ENCODE peak calls at places on chromosomes 3 and 15, in seven cellular contexts. One of them, this sample, is unnamed.

GRCh38 chr3:187678869-187679268 is 8.7 kb upstream of the SST start:
- DNase-seq in cardiac muscle cell: peak
- DNase-seq in neural progenitor cell: peak
- DNase-seq in activated CD8-positive, alpha-beta T cell treated with anti-CD3 and anti-CD28 coated beads for 36 hours: peak
- DNase-seq in Peyer's patch: no peak
- DNase-seq in GM10248: no peak
- DNase-seq in endodermal cell: peak
- DNase-seq in this sample: peak

GRCh38 chr3:43770426-43771103 is 79.8 kb downstream of the ABHD5 start:
- DNase-seq in cardiac muscle cell: no peak
- DNase-seq in activated CD8-positive, alpha-beta T cell treated with anti-CD3 and anti-CD28 coated beads for 36 hours: peak
- DNase-seq in GM10248: no peak
- DNase-seq in Peyer's patch: peak
- DNase-seq in endodermal cell: no peak
- DNase-seq in neural progenitor cell: no peak
- DNase-seq in this sample: no peak

GRCh38 chr3:101675709-101676218 is 1.2 kb downstream of the ZBTB11 start:
- DNase-seq in endodermal cell: no peak
- DNase-seq in activated CD8-positive, alpha-beta T cell treated with anti-CD3 and anti-CD28 coated beads for 36 hours: peak
- DNase-seq in GM10248: no peak
- DNase-seq in cardiac muscle cell: peak
- DNase-seq in neural progenitor cell: no peak
- DNase-seq in Peyer's patch: peak
- DNase-seq in this sample: no peak

GRCh38 chr15:48389701-48390143 is 58.5 kb downstream of the DUT start:
- DNase-seq in GM10248: no peak
- DNase-seq in neural progenitor cell: no peak
- DNase-seq in Peyer's patch: no peak
- DNase-seq in cardiac muscle cell: no peak
- DNase-seq in endodermal cell: no peak
- DNase-seq in activated CD8-positive, alpha-beta T cell treated with anti-CD3 and anti-CD28 coated beads for 36 hours: no peak
- DNase-seq in this sample: no peak

GRCh38 chr15:65903296-65904073 is 34.2 kb downstream of the RAB11A start:
- DNase-seq in Peyer's patch: no peak
- DNase-seq in GM10248: no peak
- DNase-seq in endodermal cell: no peak
- DNase-seq in cardiac muscle cell: peak
- DNase-seq in neural progenitor cell: no peak
- DNase-seq in activated CD8-positive, alpha-beta T cell treated with anti-CD3 and anti-CD28 coated beads for 36 hours: no peak
- DNase-seq in this sample: no peak

GRCh38 chr15:40052604-40053003 is 13.6 kb upstream of the SRP14 start:
- DNase-seq in endodermal cell: no peak
- DNase-seq in GM10248: no peak
- DNase-seq in Peyer's patch: peak
- DNase-seq in cardiac muscle cell: no peak
- DNase-seq in activated CD8-positive, alpha-beta T cell treated with anti-CD3 and anti-CD28 coated beads for 36 hours: no peak
- DNase-seq in neural progenitor cell: no peak
- DNase-seq in this sample: no peak

GRCh38 chr15:89367485-89368451 is 33.1 kb upstream of the POLG start:
- DNase-seq in GM10248: no peak
- DNase-seq in neural progenitor cell: peak
- DNase-seq in Peyer's patch: no peak
- DNase-seq in cardiac muscle cell: no peak
- DNase-seq in endodermal cell: peak
- DNase-seq in activated CD8-positive, alpha-beta T cell treated with anti-CD3 and anti-CD28 coated beads for 36 hours: no peak
- DNase-seq in this sample: peak

GRCh38 chr3:149466192-149466591 is 8.3 kb upstream of the TM4SF4 start:
- DNase-seq in Peyer's patch: no peak
- DNase-seq in cardiac muscle cell: no peak
- DNase-seq in GM10248: no peak
- DNase-seq in activated CD8-positive, alpha-beta T cell treated with anti-CD3 and anti-CD28 coated beads for 36 hours: no peak
- DNase-seq in endodermal cell: peak
- DNase-seq in neural progenitor cell: no peak
- DNase-seq in this sample: no peak

GRCh38 chr15:43998607-43999006 is 171.8 kb downstream of the WDR76 start:
- DNase-seq in endodermal cell: no peak
- DNase-seq in neural progenitor cell: peak
- DNase-seq in cardiac muscle cell: no peak
- DNase-seq in GM10248: no peak
- DNase-seq in activated CD8-positive, alpha-beta T cell treated with anti-CD3 and anti-CD28 coated beads for 36 hours: no peak
- DNase-seq in Peyer's patch: no peak
- DNase-seq in this sample: no peak

GRCh38 chr3:124812291-124813265 is 74.6 kb downstream of the ITGB5 start:
- DNase-seq in activated CD8-positive, alpha-beta T cell treated with anti-CD3 and anti-CD28 coated beads for 36 hours: no peak
- DNase-seq in GM10248: no peak
- DNase-seq in neural progenitor cell: no peak
- DNase-seq in endodermal cell: no peak
- DNase-seq in Peyer's patch: no peak
- DNase-seq in cardiac muscle cell: no peak
- DNase-seq in this sample: no peak

GRCh38 chr15:26690778-26691177 is 82.1 kb downstream of the GABRB3 start:
- DNase-seq in activated CD8-positive, alpha-beta T cell treated with anti-CD3 and anti-CD28 coated beads for 36 hours: no peak
- DNase-seq in endodermal cell: no peak
- DNase-seq in GM10248: no peak
- DNase-seq in neural progenitor cell: peak
- DNase-seq in cardiac muscle cell: no peak
- DNase-seq in Peyer's patch: no peak
- DNase-seq in this sample: no peak

GRCh38 chr15:56832125-56832524 is 86.3 kb upstream of the TCF12 start:
- DNase-seq in activated CD8-positive, alpha-beta T cell treated with anti-CD3 and anti-CD28 coated beads for 36 hours: no peak
- DNase-seq in neural progenitor cell: no peak
- DNase-seq in GM10248: no peak
- DNase-seq in Peyer's patch: no peak
- DNase-seq in endodermal cell: no peak
- DNase-seq in cardiac muscle cell: no peak
- DNase-seq in this sample: no peak

GRCh38 chr15:78347586-78348543 is 7.7 kb downstream of the CRABP1 start:
- DNase-seq in endodermal cell: peak
- DNase-seq in GM10248: no peak
- DNase-seq in cardiac muscle cell: no peak
- DNase-seq in Peyer's patch: no peak
- DNase-seq in neural progenitor cell: peak
- DNase-seq in activated CD8-positive, alpha-beta T cell treated with anti-CD3 and anti-CD28 coated beads for 36 hours: no peak
- DNase-seq in this sample: no peak

GRCh38 chr3:126258670-126259069 is 78.3 kb upstream of the ALDH1L1 start:
- DNase-seq in GM10248: no peak
- DNase-seq in endodermal cell: no peak
- DNase-seq in Peyer's patch: no peak
- DNase-seq in activated CD8-positive, alpha-beta T cell treated with anti-CD3 and anti-CD28 coated beads for 36 hours: peak
- DNase-seq in cardiac muscle cell: no peak
- DNase-seq in neural progenitor cell: no peak
- DNase-seq in this sample: no peak

GRCh38 chr15:67186226-67186649 is 68.2 kb downstream of the AAGAB start:
- DNase-seq in endodermal cell: no peak
- DNase-seq in GM10248: no peak
- DNase-seq in neural progenitor cell: no peak
- DNase-seq in cardiac muscle cell: no peak
- DNase-seq in Peyer's patch: no peak
- DNase-seq in activated CD8-positive, alpha-beta T cell treated with anti-CD3 and anti-CD28 coated beads for 36 hours: no peak
- DNase-seq in this sample: no peak

GRCh38 chr15:91302588-91303439 is 202.8 kb downstream of the SV2B start:
- DNase-seq in cardiac muscle cell: peak
- DNase-seq in GM10248: peak
- DNase-seq in Peyer's patch: no peak
- DNase-seq in activated CD8-positive, alpha-beta T cell treated with anti-CD3 and anti-CD28 coated beads for 36 hours: no peak
- DNase-seq in endodermal cell: peak
- DNase-seq in neural progenitor cell: peak
- DNase-seq in this sample: peak

GRCh38 chr3:69761896-69762789 is 22.9 kb downstream of the MITF start:
- DNase-seq in GM10248: no peak
- DNase-seq in activated CD8-positive, alpha-beta T cell treated with anti-CD3 and anti-CD28 coated beads for 36 hours: no peak
- DNase-seq in cardiac muscle cell: no peak
- DNase-seq in Peyer's patch: no peak
- DNase-seq in neural progenitor cell: no peak
- DNase-seq in endodermal cell: no peak
- DNase-seq in this sample: no peak

GRCh38 chr3:60017631-60018030 is 967.8 kb upstream of the CFAP20DC start:
- DNase-seq in activated CD8-positive, alpha-beta T cell treated with anti-CD3 and anti-CD28 coated beads for 36 hours: peak
- DNase-seq in neural progenitor cell: no peak
- DNase-seq in Peyer's patch: peak
- DNase-seq in GM10248: no peak
- DNase-seq in endodermal cell: no peak
- DNase-seq in cardiac muscle cell: no peak
- DNase-seq in this sample: peak

GRCh38 chr3:119294889-119295769 is 946 bp downstream of the ARHGAP31 start:
- DNase-seq in endodermal cell: peak
- DNase-seq in neural progenitor cell: peak
- DNase-seq in GM10248: peak
- DNase-seq in activated CD8-positive, alpha-beta T cell treated with anti-CD3 and anti-CD28 coated beads for 36 hours: peak
- DNase-seq in cardiac muscle cell: peak
- DNase-seq in Peyer's patch: peak
- DNase-seq in this sample: peak

GRCh38 chr3:133490468-133491351 is 82.8 kb upstream of the CDV3 start:
- DNase-seq in endodermal cell: no peak
- DNase-seq in Peyer's patch: peak
- DNase-seq in activated CD8-positive, alpha-beta T cell treated with anti-CD3 and anti-CD28 coated beads for 36 hours: peak
- DNase-seq in GM10248: peak
- DNase-seq in neural progenitor cell: no peak
- DNase-seq in cardiac muscle cell: no peak
- DNase-seq in this sample: peak

GRCh38 chr3:112610121-112610520 is 30.8 kb downstream of the CCDC80 start:
- DNase-seq in activated CD8-positive, alpha-beta T cell treated with anti-CD3 and anti-CD28 coated beads for 36 hours: no peak
- DNase-seq in cardiac muscle cell: no peak
- DNase-seq in GM10248: no peak
- DNase-seq in neural progenitor cell: no peak
- DNase-seq in endodermal cell: no peak
- DNase-seq in Peyer's patch: no peak
- DNase-seq in this sample: no peak

GRCh38 chr3:171192176-171192854 is 165.8 kb upstream of the SLC2A2 start:
- DNase-seq in endodermal cell: no peak
- DNase-seq in neural progenitor cell: no peak
- DNase-seq in activated CD8-positive, alpha-beta T cell treated with anti-CD3 and anti-CD28 coated beads for 36 hours: peak
- DNase-seq in Peyer's patch: no peak
- DNase-seq in GM10248: no peak
- DNase-seq in cardiac muscle cell: no peak
- DNase-seq in this sample: no peak

GRCh38 chr3:171195686-171196085 is 169.2 kb upstream of the SLC2A2 start:
- DNase-seq in GM10248: no peak
- DNase-seq in neural progenitor cell: no peak
- DNase-seq in Peyer's patch: no peak
- DNase-seq in activated CD8-positive, alpha-beta T cell treated with anti-CD3 and anti-CD28 coated beads for 36 hours: no peak
- DNase-seq in cardiac muscle cell: no peak
- DNase-seq in endodermal cell: no peak
- DNase-seq in this sample: no peak

GRCh38 chr3:171198781-171199472 is 172.4 kb upstream of the SLC2A2 start:
- DNase-seq in neural progenitor cell: no peak
- DNase-seq in cardiac muscle cell: no peak
- DNase-seq in GM10248: no peak
- DNase-seq in activated CD8-positive, alpha-beta T cell treated with anti-CD3 and anti-CD28 coated beads for 36 hours: no peak
- DNase-seq in endodermal cell: no peak
- DNase-seq in Peyer's patch: no peak
- DNase-seq in this sample: no peak

GRCh38 chr3:171193693-171194092 is 167.2 kb upstream of the SLC2A2 start:
- DNase-seq in Peyer's patch: no peak
- DNase-seq in GM10248: no peak
- DNase-seq in activated CD8-positive, alpha-beta T cell treated with anti-CD3 and anti-CD28 coated beads for 36 hours: no peak
- DNase-seq in neural progenitor cell: no peak
- DNase-seq in endodermal cell: no peak
- DNase-seq in cardiac muscle cell: no peak
- DNase-seq in this sample: no peak

GRCh38 chr3:171194965-171195364 is 168.4 kb upstream of the SLC2A2 start:
- DNase-seq in neural progenitor cell: no peak
- DNase-seq in endodermal cell: no peak
- DNase-seq in GM10248: no peak
- DNase-seq in Peyer's patch: no peak
- DNase-seq in cardiac muscle cell: no peak
- DNase-seq in activated CD8-positive, alpha-beta T cell treated with anti-CD3 and anti-CD28 coated beads for 36 hours: no peak
- DNase-seq in this sample: no peak
- TF ChIP-seq CTCF in neural progenitor cell: no peak
- TF ChIP-seq CTCF in endodermal cell: no peak
- TF ChIP-seq CTCF in GM10248: no peak
- TF ChIP-seq CTCF in Peyer's patch: no peak
- TF ChIP-seq CTCF in cardiac muscle cell: no peak
- TF ChIP-seq CTCF in activated CD8-positive, alpha-beta T cell treated with anti-CD3 and anti-CD28 coated beads for 36 hours: no peak
- TF ChIP-seq CTCF in this sample: no peak

GRCh38 chr15:75720787-75721461 is 8.3 kb upstream of the CSPG4 start:
- DNase-seq in neural progenitor cell: peak
- DNase-seq in activated CD8-positive, alpha-beta T cell treated with anti-CD3 and anti-CD28 coated beads for 36 hours: peak
- DNase-seq in cardiac muscle cell: peak
- DNase-seq in endodermal cell: peak
- DNase-seq in Peyer's patch: no peak
- DNase-seq in GM10248: no peak
- DNase-seq in this sample: peak
- TF ChIP-seq CTCF in neural progenitor cell: peak
- TF ChIP-seq CTCF in activated CD8-positive, alpha-beta T cell treated with anti-CD3 and anti-CD28 coated beads for 36 hours: peak
- TF ChIP-seq CTCF in cardiac muscle cell: no peak
- TF ChIP-seq CTCF in endodermal cell: peak
- TF ChIP-seq CTCF in Peyer's patch: no peak
- TF ChIP-seq CTCF in GM10248: peak
- TF ChIP-seq CTCF in this sample: peak

DNA sequence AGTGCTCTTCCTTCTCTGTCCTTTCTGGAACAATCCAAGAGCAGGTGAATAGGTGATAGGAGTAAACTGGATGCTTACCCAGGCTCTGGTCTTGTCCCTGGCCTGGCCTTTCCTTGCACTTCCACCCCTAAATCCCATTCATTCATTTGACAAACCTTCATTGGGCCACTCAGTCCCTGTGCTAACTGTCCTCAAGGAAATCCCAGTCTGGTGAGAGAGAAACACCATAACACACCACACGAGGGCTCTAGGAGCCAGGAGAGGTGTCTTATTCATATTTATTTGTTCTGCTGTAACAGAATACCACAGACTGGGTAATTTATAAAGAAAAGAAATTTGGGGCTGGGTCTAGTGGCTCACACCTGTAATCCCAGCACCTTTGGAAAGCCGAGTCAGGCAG is 22.8 kb downstream of the EFCC1 start:
- DNase-seq in GM10248: no peak
- DNase-seq in endodermal cell: peak
- DNase-seq in Peyer's patch: no peak
- DNase-seq in neural progenitor cell: no peak
- DNase-seq in cardiac muscle cell: no peak
- DNase-seq in activated CD8-positive, alpha-beta T cell treated with anti-CD3 and anti-CD28 coated beads for 36 hours: no peak
- DNase-seq in this sample: no peak
- TF ChIP-seq CTCF in GM10248: peak
- TF ChIP-seq CTCF in endodermal cell: peak
- TF ChIP-seq CTCF in Peyer's patch: no peak
- TF ChIP-seq CTCF in neural progenitor cell: no peak
- TF ChIP-seq CTCF in cardiac muscle cell: peak
- TF ChIP-seq CTCF in activated CD8-positive, alpha-beta T cell treated with anti-CD3 and anti-CD28 coated beads for 36 hours: no peak
- TF ChIP-seq CTCF in this sample: no peak

DNA sequence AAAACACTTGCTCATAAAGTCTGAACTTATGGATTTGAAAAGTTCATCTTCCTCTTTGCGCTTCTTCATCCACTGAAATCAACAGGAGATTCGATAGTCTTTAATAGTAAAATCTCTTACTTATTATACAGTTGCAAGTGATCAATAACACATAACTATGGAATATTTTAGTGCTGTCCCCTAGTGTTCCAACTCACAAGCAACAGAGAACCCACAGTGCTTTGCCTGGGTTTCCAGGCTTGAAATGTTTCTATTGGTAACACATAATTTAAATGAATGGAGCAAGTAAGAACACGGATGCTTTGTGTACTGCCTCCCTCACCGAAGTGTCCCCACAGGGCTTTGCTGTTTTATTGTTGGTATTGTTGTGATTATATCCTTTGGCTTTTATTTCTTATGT is 93.5 kb downstream of the WDR72 start:
- DNase-seq in endodermal cell: no peak
- DNase-seq in neural progenitor cell: no peak
- DNase-seq in activated CD8-positive, alpha-beta T cell treated with anti-CD3 and anti-CD28 coated beads for 36 hours: no peak
- DNase-seq in Peyer's patch: no peak
- DNase-seq in GM10248: no peak
- DNase-seq in cardiac muscle cell: peak
- DNase-seq in this sample: no peak
- TF ChIP-seq CTCF in endodermal cell: peak
- TF ChIP-seq CTCF in neural progenitor cell: peak
- TF ChIP-seq CTCF in activated CD8-positive, alpha-beta T cell treated with anti-CD3 and anti-CD28 coated beads for 36 hours: no peak
- TF ChIP-seq CTCF in Peyer's patch: no peak
- TF ChIP-seq CTCF in GM10248: no peak
- TF ChIP-seq CTCF in cardiac muscle cell: no peak
- TF ChIP-seq CTCF in this sample: no peak